ENCODE peak calls at places on chromosome 12, in eight cellular contexts. L is CD8-positive, alpha-beta T cell; G is cardiac muscle cell; V is tibial nerve; X is CD4-positive, alpha-beta T cell; I is uterus; K is H9; H is tibial artery. O is an unnamed sample.

GRCh38 chr12:121015825-121016766 is at the start of gene C12orf43:
- DNase-seq in L (peak), G (peak), V (peak), X (peak), I (peak), K (peak), H (peak), O (peak)

GRCh38 chr12:42910656-42911055 is 321.1 kb upstream of the PRICKLE1 start:
- DNase-seq in L (no peak), G (no peak), V (no peak), X (no peak), I (no peak), K (no peak), H (no peak), O (no peak)

GRCh38 chr12:54584128-54584527 is 4.3 kb downstream of the PPP1R1A start:
- DNase-seq in L (no peak), G (no peak), V (no peak), X (no peak), I (no peak), K (no peak), H (no peak), O (no peak)

GRCh38 chr12:55712154-55712553 is 3.7 kb upstream of the BLOC1S1 start:
- DNase-seq in L (no peak), G (no peak), V (no peak), X (no peak), I (no peak), K (no peak), H (no peak), O (peak)

GRCh38 chr12:106954462-106955376 is 988 bp upstream of the TMEM263 start:
- DNase-seq in L (no peak), G (no peak), V (peak), X (no peak), I (peak), K (peak), H (peak), O (peak)

GRCh38 chr12:131808744-131809371 is 19.3 kb upstream of the MMP17 start:
- DNase-seq in L (no peak), G (no peak), V (no peak), X (peak), I (no peak), K (no peak), H (no peak), O (no peak)

GRCh38 chr12:59408431-59408830 is 187.4 kb upstream of the SLC16A7 start:
- DNase-seq in L (no peak), G (no peak), V (no peak), X (no peak), I (no peak), K (no peak), H (no peak), O (no peak)

GRCh38 chr12:122820838-122821271 is 14.4 kb upstream of the HIP1R start:
- DNase-seq in L (no peak), G (no peak), V (no peak), X (no peak), I (no peak), K (no peak), H (no peak), O (no peak)

GRCh38 chr12:115761784-115762183 is 515.7 kb downstream of the MED13L start:
- DNase-seq in L (no peak), G (no peak), V (no peak), X (no peak), I (no peak), K (no peak), H (no peak), O (no peak)

GRCh38 chr12:29023436-29024076 is 125.5 kb upstream of the FAR2 start:
- DNase-seq in L (no peak), G (no peak), V (no peak), X (no peak), I (no peak), K (no peak), H (no peak), O (no peak)

GRCh38 chr12:111405149-111405855 is 421 bp upstream of the SH2B3 start:
- DNase-seq in L (peak), G (peak), V (peak), X (peak), I (peak), K (peak), H (peak), O (peak)

GRCh38 chr12:6810758-6811157 is 10.9 kb upstream of the GPR162 start:
- DNase-seq in L (no peak), G (no peak), V (no peak), X (no peak), I (no peak), K (peak), H (no peak), O (no peak)

GRCh38 chr12:95859947-95860850 is 1.4 kb downstream of the SNRPF start:
- DNase-seq in L (no peak), G (no peak), V (no peak), X (no peak), I (no peak), K (no peak), H (no peak), O (no peak)

GRCh38 chr12:95862038-95862437 is 3.3 kb downstream of the SNRPF start:
- DNase-seq in L (no peak), G (no peak), V (no peak), X (no peak), I (no peak), K (no peak), H (no peak), O (no peak)

GRCh38 chr12:95858451-95859343 is at the start of gene SNRPF:
- DNase-seq in L (peak), G (peak), V (peak), X (peak), I (peak), K (peak), H (peak), O (peak)

GRCh38 chr12:95859344-95859816 is 628 bp downstream of the SNRPF start:
- DNase-seq in L (no peak), G (peak), V (no peak), X (no peak), I (no peak), K (no peak), H (no peak), O (no peak)

GRCh38 chr12:95863337-95863736 is 4.6 kb downstream of the SNRPF start:
- DNase-seq in L (no peak), G (no peak), V (no peak), X (no peak), I (no peak), K (no peak), H (no peak), O (no peak)
- H3K27ac ChIP-seq in L (no peak), G (no peak), V (no peak), X (no peak), I (no peak), K (no peak), H (no peak), O (no peak)

GRCh38 chr12:102954143-102954542 is 3.3 kb upstream of the ASCL1 start:
- DNase-seq in L (no peak), G (no peak), V (no peak), X (no peak), I (no peak), K (no peak), H (no peak), O (no peak)

GRCh38 chr12:102948941-102949352 is 8.5 kb upstream of the ASCL1 start:
- DNase-seq in L (no peak), G (peak), V (peak), X (peak), I (no peak), K (peak), H (no peak), O (no peak)

GRCh38 chr12:102950950-102951490 is 6.5 kb upstream of the ASCL1 start:
- DNase-seq in L (no peak), G (no peak), V (no peak), X (no peak), I (no peak), K (no peak), H (no peak), O (no peak)

GRCh38 chr12:102953221-102953620 is 4.3 kb upstream of the ASCL1 start:
- DNase-seq in L (no peak), G (no peak), V (no peak), X (no peak), I (no peak), K (no peak), H (no peak), O (no peak)

GRCh38 chr12:102950107-102950949 is 7.1 kb upstream of the ASCL1 start:
- DNase-seq in L (no peak), G (peak), V (no peak), X (no peak), I (no peak), K (peak), H (no peak), O (no peak)
- TF ChIP-seq CTCF in L (no peak), G (no peak), V (no peak), X (no peak), I (no peak), K (peak), H (no peak), O (no peak)

GRCh38 chr12:57851552-57852186 is 5.1 kb upstream of the CTDSP2 start:
- DNase-seq in L (no peak), G (no peak), V (no peak), X (no peak), I (no peak), K (no peak), H (no peak), O (no peak)
- H3K27ac ChIP-seq in L (no peak), G (peak), V (peak), X (no peak), I (peak), K (no peak), H (peak), O (peak)

GRCh38 chr12:113751513-113751912 is 214.6 kb downstream of the RBM19 start:
- DNase-seq in L (no peak), G (no peak), V (no peak), X (no peak), I (no peak), K (no peak), H (no peak), O (no peak)
- TF ChIP-seq CTCF in L (no peak), G (no peak), V (no peak), X (no peak), I (no peak), K (no peak), H (no peak), O (no peak)

O was measured in gastrocnemius medialis.